ENCODE peak calls at places on chromosomes 11 and 22, in four cellular contexts. R is HCT116, I is K562, K is HepG2. H is an unnamed sample. For H3K36me3, the result is how much of the 10 kb centered on the place peaks cover.

GRCh38 chr11:640021-640706 is 3.1 kb downstream of the DRD4 start:
- DNase-seq in K (no peak), I (no peak), R (no peak), H (no peak)

GRCh38 chr22:19853879-19854777 is 546 bp downstream of the GNB1L start:
- DNase-seq in K (no peak), I (peak), R (peak), H (no peak)

GRCh38 chr11:10798330-10798980 is 10.3 kb downstream of the EIF4G2 start:
- DNase-seq in I (no peak), K (no peak), R (no peak), H (no peak)

GRCh38 chr22:32731372-32731771 is 70.1 kb upstream of the TIMP3 start:
- DNase-seq in R (no peak), I (no peak), K (no peak), H (no peak)

GRCh38 chr11:86805873-86806310 is 5.5 kb downstream of the PRSS23 start:
- DNase-seq in R (no peak), I (no peak), K (no peak), H (peak)

GRCh38 chr11:57490456-57491248 is 24.9 kb downstream of the SLC43A1 start:
- DNase-seq in R (no peak), K (no peak), I (no peak), H (no peak)

GRCh38 chr11:112265659-112266409 is 5.2 kb upstream of the PLET1 start:
- DNase-seq in R (no peak), I (no peak), K (no peak), H (no peak)

GRCh38 chr22:20449819-20450550 is 12.4 kb upstream of the SCARF2 start:
- DNase-seq in I (no peak), R (no peak), K (no peak), H (no peak)

GRCh38 chr11:116697639-116698038 is 75.1 kb downstream of the BUD13 start:
- DNase-seq in I (no peak), K (no peak), R (no peak), H (no peak)

DNA sequence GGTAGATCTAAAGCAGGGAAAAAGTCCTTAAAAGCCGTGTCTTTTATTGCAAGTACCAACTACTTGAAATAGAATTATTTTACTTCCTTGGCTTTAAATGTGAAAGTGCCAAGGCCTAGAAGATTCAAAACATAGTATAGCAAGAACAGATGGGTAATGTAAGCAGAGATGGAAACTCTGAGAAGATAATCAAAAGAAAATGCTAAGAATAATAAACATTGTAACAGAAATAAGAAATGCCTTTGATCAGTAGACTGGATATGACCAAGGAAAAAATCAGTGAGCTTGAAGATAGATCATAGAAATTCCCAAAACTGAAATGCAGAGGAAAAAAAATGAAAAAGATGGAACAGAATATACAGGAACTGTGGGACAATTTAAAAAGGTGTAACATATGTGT is 113.1 kb downstream of the BLID start:
- DNase-seq in R (no peak), K (no peak), I (no peak), H (no peak)
- H3K36me3 ChIP-seq in R (under half), K (under half), I (under half), H (under half)

DNA sequence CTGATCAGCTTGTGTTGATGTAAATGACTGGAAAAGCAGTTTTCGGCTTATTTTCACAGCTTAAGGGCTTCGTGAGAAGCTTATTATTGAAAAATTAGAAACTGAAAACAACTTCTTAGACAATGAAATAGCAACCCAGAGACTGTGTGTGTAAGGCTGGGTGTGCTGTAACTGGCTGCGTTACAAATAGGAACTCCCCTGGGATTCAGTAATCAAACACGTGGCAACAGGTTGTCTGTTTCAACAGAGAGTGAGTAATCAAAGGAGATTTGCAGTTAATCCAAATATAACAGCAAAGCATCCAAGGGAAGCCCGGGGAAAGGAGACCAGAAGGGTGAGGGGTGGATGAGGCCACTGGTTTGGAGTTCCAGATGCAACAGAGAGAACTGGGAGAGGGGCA is 19.2 kb downstream of the NTM start:
- DNase-seq in I (no peak), R (no peak), K (no peak), H (no peak)
- TF ChIP-seq ATF3 in I (no peak), R (no peak), K (no peak), H (no peak)

DNA sequence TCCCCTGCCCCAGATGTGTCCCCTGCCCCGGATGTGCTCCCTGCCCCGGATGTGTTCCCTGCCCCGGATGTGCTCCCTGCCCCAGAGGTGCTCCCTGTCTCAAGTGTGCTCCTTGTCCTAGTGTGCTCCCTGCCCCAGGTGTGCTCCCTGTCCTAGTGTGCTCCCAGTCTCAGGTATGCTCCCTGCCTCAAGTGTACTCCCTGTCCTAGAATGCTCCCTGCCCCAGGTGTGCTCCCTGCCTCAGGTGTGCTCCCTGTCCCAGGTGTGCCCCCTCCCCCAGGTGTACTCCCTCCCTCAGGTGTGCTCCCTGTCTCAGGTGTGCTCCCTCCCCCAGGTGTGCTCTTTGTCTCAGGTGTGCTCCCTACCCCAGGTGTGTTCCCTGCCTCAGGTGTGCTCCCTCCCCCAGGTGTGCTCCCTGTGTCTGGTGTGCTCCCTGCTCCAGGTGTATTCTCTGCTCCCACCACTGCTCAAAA is 48.7 kb upstream of the RASD2 start:
- DNase-seq in R (peak), I (peak), K (no peak), H (no peak)
- TF ChIP-seq REST in R (no peak), I (no peak), K (no peak), H (no peak)

GRCh38 chr11:66263785-66264184 is 4.7 kb upstream of the RAB1B start:
- DNase-seq in K (no peak), R (no peak), I (no peak), H (no peak)

GRCh38 chr11:66261578-66261977 is 6.9 kb upstream of the RAB1B start:
- DNase-seq in R (no peak), K (no peak), I (no peak), H (no peak)

GRCh38 chr11:66263231-66263630 is 5.2 kb upstream of the RAB1B start:
- DNase-seq in R (no peak), K (no peak), I (no peak), H (no peak)

GRCh38 chr11:66262696-66263095 is 5.7 kb upstream of the RAB1B start:
- DNase-seq in I (no peak), K (no peak), R (no peak), H (no peak)

GRCh38 chr11:66262191-66262590 is 6.2 kb upstream of the RAB1B start:
- DNase-seq in R (no peak), K (no peak), I (no peak), H (no peak)
- H3K36me3 ChIP-seq in R (under half), K (under half), I (half or more), H (under half)

GRCh38 chr11:6618117-6619020 is 853 bp downstream of the TPP1 start:
- DNase-seq in R (no peak), K (peak), I (peak), H (no peak)
- TF ChIP-seq ATF3 in R (no peak), K (no peak), I (peak), H (no peak)

DNA sequence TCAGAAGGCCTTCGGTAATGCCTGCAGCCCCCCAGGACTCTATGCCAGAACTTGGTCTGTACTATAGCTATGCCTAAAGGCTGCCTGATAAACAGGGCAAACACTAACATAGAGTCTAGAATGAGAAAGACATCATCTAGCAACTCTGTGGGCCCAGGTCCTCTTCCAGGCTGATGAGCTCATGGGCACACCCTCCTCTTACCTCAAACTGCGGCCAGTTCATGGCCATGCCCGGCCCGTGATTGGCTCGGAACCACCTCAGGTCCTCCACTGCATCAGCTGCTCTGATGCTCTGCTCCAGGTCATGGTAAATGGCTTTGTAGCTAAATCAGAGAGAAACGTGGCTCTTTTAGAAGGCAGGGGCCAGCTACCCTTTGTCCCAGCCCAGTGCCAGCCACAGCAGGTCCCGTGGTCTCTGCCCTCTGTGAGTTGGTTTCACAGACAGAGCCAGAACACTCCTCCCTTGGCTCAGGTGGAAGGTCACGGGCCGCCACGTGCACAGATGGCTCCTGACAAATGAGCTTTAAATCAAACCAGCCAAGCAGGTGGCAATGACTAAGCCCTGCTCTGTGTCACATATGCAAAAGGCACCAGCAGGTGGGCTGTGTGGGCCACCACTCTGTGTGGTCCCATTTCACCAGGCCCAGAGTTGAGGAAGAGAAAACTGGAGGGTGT is 25.0 kb upstream of the ARFGAP3 start:
- DNase-seq in K (no peak), I (no peak), R (no peak), H (no peak)
- TF ChIP-seq REST in K (no peak), I (no peak), R (no peak), H (no peak)

DNA sequence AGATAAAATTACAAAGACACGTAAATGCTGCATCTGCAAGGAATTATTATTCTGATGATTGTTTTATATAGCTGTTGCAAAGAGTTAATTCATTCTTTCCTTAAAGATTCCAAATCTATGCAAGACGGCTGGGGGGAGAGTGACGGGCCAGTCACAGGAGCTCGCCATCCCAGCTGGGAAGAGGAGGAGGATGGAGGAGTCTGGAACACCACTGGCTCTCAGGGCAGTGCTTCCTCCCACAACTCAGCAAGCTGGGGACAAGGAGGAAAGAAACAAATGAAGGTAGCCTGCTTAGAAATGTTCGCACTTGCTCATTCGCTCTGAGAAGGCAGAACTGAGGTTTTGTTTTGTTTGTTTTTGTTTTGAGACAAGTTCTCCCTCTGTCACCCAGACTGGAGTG is 73.0 kb upstream of the ADSL start:
- DNase-seq in R (no peak), I (no peak), K (no peak), H (no peak)
- H3K36me3 ChIP-seq in R (under half), I (under half), K (under half), H (under half)

GRCh38 chr11:35949242-35949641 is 5.4 kb downstream of the LDLRAD3 start:
- DNase-seq in I (no peak), R (no peak), K (no peak), H (no peak)

GRCh38 chr11:35944503-35945136 is 758 bp downstream of the LDLRAD3 start:
- DNase-seq in K (no peak), R (no peak), I (no peak), H (no peak)

GRCh38 chr11:35945137-35945518 is 1.3 kb downstream of the LDLRAD3 start:
- DNase-seq in R (no peak), I (no peak), K (no peak), H (no peak)

GRCh38 chr11:35947437-35947836 is 3.6 kb downstream of the LDLRAD3 start:
- DNase-seq in K (no peak), I (no peak), R (no peak), H (no peak)

DNA sequence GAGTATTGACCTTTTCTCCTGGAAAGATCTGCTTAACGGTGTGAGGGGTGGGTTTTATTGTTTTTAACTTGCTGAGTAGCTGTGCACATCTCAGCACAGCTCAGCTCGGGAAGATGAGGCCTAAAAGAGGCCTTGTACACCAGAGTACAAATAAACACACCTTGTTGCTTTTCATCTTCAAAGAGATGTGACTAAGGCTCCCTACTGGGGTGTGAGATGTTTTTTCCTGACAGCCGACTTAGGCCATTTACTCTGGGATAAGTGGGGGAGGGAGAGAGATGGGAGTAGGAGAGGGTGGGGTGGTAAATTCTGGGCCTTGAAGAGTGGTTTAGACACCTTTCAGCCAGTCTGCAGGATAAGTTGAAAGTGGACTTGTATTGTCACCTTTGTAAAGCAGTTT is 2.9 kb downstream of the LDLRAD3 start:
- DNase-seq in K (no peak), I (no peak), R (no peak), H (no peak)
- TF ChIP-seq ATF3 in K (no peak), I (no peak), R (no peak), H (no peak)

GRCh38 chr11:126355324-126355925 is at the start of gene ST3GAL4:
- DNase-seq in R (no peak), I (peak), K (peak), H (peak)
- TF ChIP-seq REST in R (no peak), I (no peak), K (no peak), H (no peak)

H was measured in GM12878.